ENCODE peak calls at places on chromosomes 12 and 14, in eight cellular contexts. X is hepatocyte, Z is GM23338, L is OCI-LY7, S is HCT116, O is SK-N-SH, N is PC-3, C is neural progenitor cell. T is an unnamed sample.

GRCh38 chr14:72902802-72903530 is 9.1 kb upstream of the DPF3 start:
- DNase-seq in X (no peak), C (no peak), N (no peak), O (no peak), S (no peak), L (no peak), Z (no peak), T (no peak)

GRCh38 chr14:39276005-39276404 is 42.3 kb downstream of the MIA2 start:
- DNase-seq in L (no peak), N (no peak), C (no peak), Z (no peak), X (no peak), S (no peak), O (no peak), T (no peak)

GRCh38 chr12:109963743-109964429 is 32.3 kb downstream of the GIT2 start:
- DNase-seq in C (no peak), Z (no peak), X (peak; percentile 46), S (no peak), N (no peak), L (no peak), O (no peak), T (no peak)

GRCh38 chr12:20483776-20484175 is 115.4 kb downstream of the PDE3A start:
- DNase-seq in C (no peak), Z (no peak), S (no peak), L (no peak), X (no peak), O (no peak), N (no peak), T (no peak)

GRCh38 chr14:74938873-74939495 is 15.9 kb upstream of the RPS6KL1 start:
- DNase-seq in L (no peak), C (no peak), S (no peak), X (no peak), N (no peak), O (no peak), Z (no peak), T (no peak)

GRCh38 chr14:100696590-100696989 is 30.1 kb upstream of the DLK1 start:
- DNase-seq in S (no peak), C (no peak), X (peak; percentile 61), O (peak; percentile 84), N (no peak), L (no peak), Z (no peak), T (no peak)

GRCh38 chr14:75968461-75968860 is 13.3 kb downstream of the TGFB3 start:
- DNase-seq in N (no peak), C (no peak), O (no peak), S (no peak), X (no peak), Z (no peak), L (no peak), T (no peak)

GRCh38 chr12:19230896-19231295 is 101.4 kb downstream of the PLEKHA5 start:
- DNase-seq in X (no peak), O (no peak), S (no peak), N (no peak), C (no peak), L (no peak), Z (no peak), T (no peak)

GRCh38 chr12:106766393-106766826 is 8.1 kb upstream of the RIC8B start:
- DNase-seq in Z (no peak), S (no peak), C (no peak), X (no peak), L (no peak), N (no peak), O (no peak), T (no peak)

GRCh38 chr12:130413909-130414308 is 76.2 kb downstream of the PIWIL1 start:
- DNase-seq in C (no peak), L (no peak), X (no peak), N (no peak), O (no peak), S (no peak), Z (no peak), T (no peak)

GRCh38 chr14:76946753-76947077 is 81.8 kb downstream of the IRF2BPL start:
- DNase-seq in N (no peak), C (no peak), L (no peak), Z (no peak), O (no peak), S (no peak), X (no peak), T (no peak)

GRCh38 chr14:90275820-90276219 is 19.5 kb downstream of the PSMC1 start:
- DNase-seq in C (no peak), S (no peak), X (no peak), L (no peak), N (no peak), Z (no peak), O (no peak), T (no peak)

GRCh38 chr14:90278199-90279175 is 22.1 kb downstream of the PSMC1 start:
- DNase-seq in L (no peak), X (no peak), S (no peak), C (no peak), N (no peak), O (no peak), Z (no peak), T (no peak)

GRCh38 chr14:90275455-90275814 is 19.1 kb downstream of the PSMC1 start:
- DNase-seq in C (no peak), X (no peak), S (no peak), O (no peak), L (no peak), N (no peak), Z (no peak), T (no peak)

GRCh38 chr14:90276627-90277367 is 20.4 kb downstream of the PSMC1 start:
- DNase-seq in O (no peak), L (no peak), Z (peak; percentile 40), X (no peak), N (peak; percentile 13), C (peak; percentile 10), S (no peak), T (no peak)

DNA sequence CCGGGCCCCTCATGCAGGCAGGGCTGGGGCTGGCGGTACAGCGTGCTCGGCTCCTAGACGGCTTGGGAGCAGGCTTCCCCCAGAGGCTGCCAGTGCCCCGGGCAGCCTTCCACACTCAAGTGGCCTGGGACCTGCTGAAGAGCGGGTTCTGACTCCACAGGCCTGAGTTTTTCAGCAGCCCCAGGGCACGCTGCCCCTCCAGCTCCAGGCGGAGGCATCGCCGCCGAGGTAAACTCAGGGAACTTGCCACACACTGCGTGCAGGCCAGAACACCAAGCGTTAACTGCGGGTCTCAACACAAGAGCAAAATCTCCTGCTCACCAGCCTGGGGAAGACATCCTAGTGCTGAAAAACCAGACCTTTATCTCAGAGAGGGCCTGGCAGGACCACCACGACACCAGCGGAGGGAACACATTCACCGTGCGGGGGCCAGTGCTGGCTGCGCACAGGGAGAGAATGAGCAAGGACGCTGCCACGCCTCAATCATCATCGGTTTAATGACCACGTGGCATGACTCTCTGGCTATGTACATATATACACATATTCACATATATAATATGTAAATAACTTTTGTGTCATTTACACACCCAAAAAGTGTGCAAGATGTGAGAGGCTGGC is 21.3 kb downstream of the PSMC1 start:
- DNase-seq in N (no peak), C (no peak), L (no peak), S (no peak), X (no peak), O (no peak), Z (no peak), T (no peak)
- TF ChIP-seq CTCF in N (no peak), C (no peak), L (no peak), S (no peak), X (no peak), O (no peak), Z (no peak), T (no peak)

DNA sequence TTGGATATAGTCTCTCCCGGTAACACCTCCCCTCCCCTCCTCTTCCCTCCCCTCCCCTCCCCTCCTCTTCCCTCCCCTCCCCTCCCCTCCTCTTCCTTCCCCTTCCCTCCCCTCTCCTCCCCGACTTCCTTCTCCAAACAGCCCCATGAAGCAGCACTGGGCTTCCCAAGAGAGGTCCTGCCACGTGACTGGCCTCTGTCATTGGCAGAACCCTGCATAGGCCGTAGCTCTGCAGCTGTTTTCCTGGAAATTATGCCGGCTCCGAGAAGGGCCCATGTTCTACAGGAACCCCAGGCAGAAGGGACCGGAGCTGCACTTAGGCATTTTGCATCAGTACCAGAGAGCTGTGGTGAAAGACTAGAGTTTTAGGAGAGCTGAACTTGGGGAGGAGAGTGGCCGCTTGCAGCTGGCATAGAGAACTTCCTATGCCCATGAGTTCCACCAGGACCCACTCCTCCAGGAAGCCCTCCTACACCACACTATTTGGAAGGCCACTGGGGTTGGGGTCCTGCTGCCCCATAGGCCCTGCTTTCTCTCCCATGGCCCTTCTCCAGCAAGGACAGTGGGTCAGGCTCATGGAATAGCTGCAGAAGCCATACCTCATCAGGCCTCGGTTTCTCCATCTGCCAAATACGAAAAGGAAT is 5.1 kb upstream of the TNFAIP2 start:
- DNase-seq in X (no peak), O (no peak), L (no peak), C (no peak), N (no peak), S (no peak), Z (no peak), T (no peak)
- TF ChIP-seq EZH2phosphoT487 in X (no peak), O (no peak), L (no peak), C (no peak), N (no peak), S (no peak), Z (no peak), T (no peak)

DNA sequence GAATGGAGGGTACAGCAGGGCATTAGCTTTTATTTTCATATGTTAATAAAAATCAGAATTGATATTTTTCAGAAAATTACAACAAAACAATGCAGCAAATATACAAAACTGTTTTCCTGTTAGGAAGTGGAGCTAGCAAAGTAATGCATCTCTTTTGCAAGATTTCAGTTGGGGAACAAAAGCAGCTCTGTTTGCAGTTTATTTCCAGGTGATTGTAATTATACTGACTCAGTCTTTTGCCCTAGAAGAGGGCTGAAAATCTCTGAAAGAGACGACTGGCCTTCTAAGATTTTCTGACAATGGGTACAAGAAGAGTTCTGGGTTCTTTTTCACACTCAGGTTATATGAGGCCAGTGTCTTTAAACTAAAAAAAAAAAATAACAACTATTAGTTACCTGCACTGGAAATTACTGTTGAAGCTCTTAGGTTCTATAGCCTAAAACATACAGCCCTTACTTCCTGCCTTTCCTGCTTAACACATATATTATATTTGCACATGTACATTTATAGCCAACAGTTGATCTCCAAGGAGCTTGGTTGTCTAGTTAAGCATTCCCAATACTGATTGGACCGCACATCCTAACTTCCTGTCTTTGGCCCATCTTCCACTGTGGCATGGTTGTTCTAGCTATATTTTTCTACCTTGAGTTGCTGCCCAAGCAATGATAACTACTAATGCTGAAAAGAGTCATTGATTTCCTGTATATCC is 199.1 kb upstream of the KRR1 start:
- DNase-seq in L (no peak), X (no peak), Z (no peak), O (no peak), S (no peak), C (no peak), N (no peak), T (no peak)
- H3K4me1 ChIP-seq in L (peaks cover 6% of the 10 kb centered on the region), X (peaks cover 25% of the 10 kb centered on the region), Z (peaks cover 48% of the 10 kb centered on the region), O (peaks cover 17% of the 10 kb centered on the region), S (peaks cover 99% of the 10 kb centered on the region), C (peaks cover 5% of the 10 kb centered on the region), N (peaks cover 40% of the 10 kb centered on the region), T (no peaks in the 10 kb centered on the region)

DNA sequence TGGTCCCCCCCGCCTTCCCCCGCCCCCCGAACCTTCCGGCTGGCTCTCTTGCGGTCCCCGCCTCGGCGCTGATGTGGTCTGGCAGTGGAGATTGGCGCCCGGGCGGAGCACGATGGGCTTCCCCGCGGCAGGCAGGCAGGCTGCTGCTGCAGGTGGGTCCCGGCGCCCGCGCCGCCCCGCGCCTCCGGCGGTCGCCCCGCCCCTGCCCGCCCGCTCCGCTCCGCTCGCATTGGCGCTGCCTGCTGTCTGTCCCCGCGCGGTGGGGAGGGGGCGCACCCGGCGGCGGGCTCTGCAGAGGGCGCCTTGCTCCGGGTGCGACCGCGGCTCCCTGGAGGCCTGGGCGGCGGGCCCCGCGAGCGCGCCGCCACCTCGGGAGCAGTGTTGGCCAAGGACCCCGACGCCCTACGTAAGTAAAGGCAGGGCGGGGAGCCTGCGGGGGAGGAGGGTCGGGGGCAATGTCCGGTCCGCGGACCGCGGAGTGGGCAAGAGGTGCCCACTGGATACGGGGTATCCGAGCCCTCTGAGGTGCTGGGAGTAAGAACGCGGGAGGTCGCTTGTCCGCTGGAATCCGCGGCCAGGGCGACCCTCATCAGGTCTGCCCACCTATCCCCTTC is at the start of gene AKAP5:
- DNase-seq in C (peak; percentile 94), X (peak; percentile 79), Z (peak; percentile 91), L (peak; percentile 60), N (peak; percentile 53), S (no peak), O (peak; percentile 96), T (peak; percentile 67)
- TF ChIP-seq CTCF in C (peak; percentile 4), X (no peak), Z (no peak), L (no peak), N (no peak), S (no peak), O (no peak), T (no peak)